ENCODE peak calls at places on chromosomes 11 and 22, in seven cellular contexts. T, R, L, A, C, H and P are unnamed samples.

GRCh38 chr11:65504671-65505433 is 6.0 kb downstream of the MALAT1 start:
- DNase-seq in R (no peak), T (no peak), C (no peak), H (peak; percentile 59), L (no peak), A (no peak), P (no peak)

GRCh38 chr22:42994917-42995562 is 19.9 kb downstream of the PACSIN2 start:
- DNase-seq in L (no peak), A (no peak), R (peak; percentile 82), H (peak; percentile 88), C (peak; percentile 76), T (no peak), P (peak; percentile 85)

GRCh38 chr11:60159868-60160267 is 23.0 kb downstream of the MS4A6A start:
- DNase-seq in A (no peak), L (no peak), R (no peak), T (no peak), H (no peak), C (no peak), P (no peak)

GRCh38 chr11:66139817-66140216 is 69.7 kb downstream of the PACS1 start:
- DNase-seq in L (no peak), R (no peak), H (no peak), A (no peak), C (no peak), T (no peak), P (no peak)

GRCh38 chr11:5285703-5286102 is 16.0 kb upstream of the HBE1 start:
- DNase-seq in C (no peak), H (no peak), L (no peak), T (no peak), A (no peak), R (no peak), P (no peak)

GRCh38 chr11:16166571-16166970 is 189.8 kb downstream of the SOX6 start:
- DNase-seq in H (no peak), A (no peak), L (no peak), R (no peak), T (no peak), C (no peak), P (no peak)

GRCh38 chr11:95788921-95789505 is 569 bp downstream of the FAM76B start:
- DNase-seq in R (peak; percentile 58), H (no peak), A (peak; percentile 37), L (no peak), C (no peak), T (no peak), P (no peak)

GRCh38 chr11:20208622-20209090 is 48.4 kb upstream of the DBX1 start:
- DNase-seq in L (no peak), R (no peak), A (no peak), C (no peak), T (no peak), H (no peak), P (no peak)

GRCh38 chr22:40973144-40973543 is 22.0 kb downstream of the RBX1 start:
- DNase-seq in C (no peak), T (no peak), H (peak; percentile 48), R (no peak), A (no peak), L (no peak), P (no peak)

GRCh38 chr22:33896154-33896800 is 24.0 kb downstream of the LARGE1 start:
- DNase-seq in A (no peak), H (no peak), C (no peak), T (no peak), L (no peak), R (no peak), P (no peak)

GRCh38 chr11:85759915-85760314 is 51.0 kb downstream of the SYTL2 start:
- DNase-seq in A (no peak), R (no peak), T (no peak), L (no peak), C (no peak), H (no peak), P (no peak)

GRCh38 chr11:86101941-86102407 is 33.1 kb upstream of the PICALM start:
- DNase-seq in H (no peak), C (no peak), A (no peak), L (no peak), R (no peak), T (no peak), P (no peak)

GRCh38 chr22:24952837-24953293 is 349 bp downstream of the KIAA1671 start:
- DNase-seq in C (peak; percentile 59), A (no peak), L (no peak), R (peak; percentile 87), T (peak; percentile 52), H (peak; percentile 78), P (peak; percentile 76)

GRCh38 chr11:74182635-74183034 is 11.5 kb downstream of the PPME1 start:
- DNase-seq in A (no peak), T (no peak), R (no peak), L (no peak), H (no peak), C (no peak), P (no peak)

GRCh38 chr11:70203749-70204465 is 811 bp downstream of the FADD start:
- DNase-seq in T (no peak), L (peak; percentile 80), A (peak; percentile 93), C (peak; percentile 92), R (peak; percentile 89), H (peak; percentile 79), P (peak; percentile 93)

GRCh38 chr11:122509899-122510298 is 145.6 kb upstream of the UBASH3B start:
- DNase-seq in H (no peak), C (no peak), L (no peak), R (no peak), T (no peak), A (no peak), P (no peak)

GRCh38 chr11:122509091-122509490 is 146.4 kb upstream of the UBASH3B start:
- DNase-seq in H (no peak), L (no peak), T (no peak), C (no peak), R (no peak), A (no peak), P (peak; percentile 55)

GRCh38 chr11:122505304-122506006 is 150.1 kb upstream of the UBASH3B start:
- DNase-seq in L (no peak), R (peak; percentile 96), C (peak; percentile 66), H (peak; percentile 92), T (peak; percentile 74), A (peak; percentile 39), P (peak; percentile 81)
- H3K27ac ChIP-seq in L (no peak overlapping the region), R (no peak overlapping the region), C (no peak overlapping the region), H (no peak overlapping the region), T (no peak overlapping the region), A (no peak overlapping the region), P (no peak overlapping the region)

GRCh38 chr22:30304495-30305244 is 15.4 kb upstream of the CASTOR1 start:
- DNase-seq in L (no peak), A (no peak), R (no peak), T (peak; percentile 49), C (no peak), H (no peak), P (no peak)

GRCh38 chr22:30301995-30302809 is 12.9 kb upstream of the CASTOR1 start:
- DNase-seq in C (peak; percentile 74), L (no peak), T (no peak), A (no peak), R (peak; percentile 65), H (peak; percentile 81), P (peak; percentile 34)

GRCh38 chr22:30305906-30306628 is 16.8 kb upstream of the CASTOR1 start:
- DNase-seq in C (peak; percentile 51), H (no peak), R (no peak), A (peak; percentile 30), T (no peak), L (no peak), P (peak; percentile 58)

GRCh38 chr22:30305519-30305905 is 16.2 kb upstream of the CASTOR1 start:
- DNase-seq in R (peak; percentile 87), C (peak; percentile 73), T (peak; percentile 68), H (peak; percentile 87), A (peak; percentile 48), L (no peak), P (peak; percentile 66)

DNA sequence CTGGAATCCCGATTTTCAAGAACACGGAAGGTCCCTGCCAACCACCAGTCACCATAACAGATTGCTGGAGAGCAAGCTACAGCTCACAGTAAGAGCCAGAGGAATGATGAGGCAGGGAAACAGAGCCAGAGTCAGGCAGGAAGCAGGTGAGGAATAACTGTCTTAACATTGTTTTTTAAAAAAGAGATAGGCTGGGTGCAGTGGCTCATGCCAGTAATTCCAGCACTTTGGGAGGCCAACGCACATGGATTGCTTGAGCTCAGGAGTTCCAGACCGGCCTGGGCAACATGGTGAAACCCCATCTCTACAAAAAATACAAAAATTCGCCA is 13.5 kb upstream of the CASTOR1 start:
- DNase-seq in T (no peak), L (no peak), H (no peak), R (no peak), C (no peak), A (no peak), P (no peak)
- H3K4me1 ChIP-seq in T (peaks cover 96% of the 10 kb centered on the region), L (peaks cover 78% of the 10 kb centered on the region), H (peaks cover 4% of the 10 kb centered on the region), R (peaks cover 72% of the 10 kb centered on the region), C (peaks cover 45% of the 10 kb centered on the region), A (peaks cover 96% of the 10 kb centered on the region), P (peaks cover 10% of the 10 kb centered on the region)

GRCh38 chr22:30309981-30310672 is 16.6 kb downstream of the TBC1D10A start:
- DNase-seq in H (peak; percentile 88), A (peak; percentile 40), L (no peak), T (no peak), C (peak; percentile 73), R (peak; percentile 58), P (peak; percentile 36)
- H3K4me3 ChIP-seq in H (no peak overlapping the region), A (peak overlapping the region; percentile 30), L (peak overlapping the region; percentile 4), T (no peak overlapping the region), C (no peak overlapping the region), R (no peak overlapping the region), P (no peak overlapping the region)

DNA sequence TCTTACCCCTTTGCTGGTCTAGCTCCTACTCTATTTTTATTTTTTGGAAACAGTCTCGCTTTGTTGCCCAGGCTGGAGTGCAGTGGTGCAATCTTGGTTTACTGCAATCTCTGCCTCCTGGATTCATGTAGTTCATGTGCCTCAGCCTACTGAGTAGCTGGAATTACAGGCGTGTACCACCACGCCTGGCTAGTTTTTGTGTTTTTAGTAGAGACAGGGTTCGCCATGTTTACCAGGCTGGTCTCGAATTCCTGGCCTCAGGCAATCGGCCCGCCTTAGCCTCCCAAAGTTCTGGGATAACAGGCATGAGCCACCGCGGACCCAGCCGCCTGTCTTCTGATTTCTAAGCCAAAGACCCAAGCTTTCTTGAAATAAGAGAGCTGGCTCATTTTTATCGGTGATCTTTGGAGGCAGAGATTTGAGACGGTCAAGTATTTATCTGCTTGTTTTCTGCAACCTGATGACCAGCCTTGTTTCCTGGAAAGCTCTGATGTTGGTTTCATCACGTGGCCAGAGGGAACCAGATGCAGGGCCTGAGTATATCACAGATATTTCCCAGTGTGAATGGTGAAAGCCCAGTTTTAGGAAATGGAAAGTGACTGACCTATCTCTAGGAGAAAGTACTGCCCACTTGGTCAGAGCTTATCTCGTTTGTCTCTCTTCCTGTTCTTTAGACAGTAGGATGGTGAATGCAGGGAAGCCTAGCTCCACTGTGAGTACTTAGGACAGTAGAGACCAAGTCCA is 5.7 kb upstream of the SIDT2 start:
- DNase-seq in A (no peak), R (peak; percentile 56), H (no peak), L (no peak), C (no peak), T (no peak), P (no peak)
- H3K27ac ChIP-seq in A (no peak overlapping the region), R (peak overlapping the region; percentile 53), H (peak overlapping the region; percentile 37), L (no peak overlapping the region), C (no peak overlapping the region), T (peak overlapping the region; percentile 47), P (no peak overlapping the region)

DNA sequence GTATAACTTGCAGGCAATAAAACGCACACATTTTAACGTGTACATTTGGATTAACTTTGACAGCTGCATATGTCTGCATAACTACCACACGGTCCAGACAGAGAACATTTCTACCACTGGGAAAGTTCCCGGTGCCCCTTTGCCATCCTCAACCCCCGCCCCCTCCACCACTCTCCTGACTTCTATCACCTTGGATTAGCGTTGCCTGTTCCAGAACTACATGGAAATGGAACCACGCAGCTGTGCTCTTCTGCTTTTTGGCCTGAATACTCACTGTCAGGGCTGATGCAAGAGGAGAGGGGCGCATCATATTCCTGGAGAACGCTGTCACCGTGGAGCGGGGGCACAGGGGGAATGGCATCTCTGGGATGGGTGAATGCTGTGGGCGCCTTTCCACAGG is 62.1 kb downstream of the LRP5 start:
- DNase-seq in A (no peak), T (no peak), C (no peak), H (no peak), L (no peak), R (no peak), P (no peak)
- H3K4me1 ChIP-seq in A (no peaks in the 10 kb centered on the region), T (peaks cover 94% of the 10 kb centered on the region), C (peaks cover 21% of the 10 kb centered on the region), H (no peaks in the 10 kb centered on the region), L (no peaks in the 10 kb centered on the region), R (peaks cover 78% of the 10 kb centered on the region), P (peaks cover 3% of the 10 kb centered on the region)